ENCODE peak calls at places on chromosomes 6 and 20, in eight cellular contexts. F is AG08396; O is fibroblast of mammary gland; E is stimulated activated CD8-positive, alpha-beta memory T cell treated with anti-CD3 and anti-CD28 coated beads, Interleukin-4, amount 100 ng/mL, for 1 hour; G is OCI-LY7; B is activated CD8-positive, alpha-beta memory T cell treated with anti-CD3 and anti-CD28 coated beads for 24 hours; I is HL-60; Q is RWPE1. M is an unnamed sample.

GRCh38 chr6:14046476-14047068 is 71.0 kb upstream of the CD83 start:
- DNase-seq in F (peak), O (peak), E (no peak), G (peak), B (peak), I (no peak), Q (peak), M (peak)

GRCh38 chr6:137975058-137975940 is 108.2 kb downstream of the TNFAIP3 start:
- DNase-seq in F (no peak), O (peak), E (no peak), G (peak), B (no peak), I (peak), Q (peak), M (peak)

GRCh38 chr6:51265426-51265825 is 446.8 kb downstream of the TFAP2B start:
- DNase-seq in F (no peak), O (no peak), E (no peak), G (no peak), B (no peak), I (no peak), Q (no peak), M (peak)

GRCh38 chr6:43076093-43076927 is at the start of gene PTK7:
- DNase-seq in F (peak), O (peak), E (no peak), G (peak), B (peak), I (peak), Q (no peak), M (peak)

GRCh38 chr20:8074931-8075330 is 55.4 kb upstream of the TMX4 start:
- DNase-seq in F (no peak), O (peak), E (no peak), G (no peak), B (no peak), I (no peak), Q (no peak), M (no peak)

GRCh38 chr6:170063851-170064617 is 226.8 kb downstream of the DLL1 start:
- DNase-seq in F (no peak), O (no peak), E (no peak), G (no peak), B (no peak), I (no peak), Q (no peak), M (no peak)

GRCh38 chr6:40586369-40586768 is 795 bp downstream of the LRFN2 start:
- DNase-seq in F (no peak), O (no peak), E (no peak), G (no peak), B (no peak), I (no peak), Q (no peak), M (no peak)

GRCh38 chr20:14729390-14729789 is 392.0 kb upstream of the FLRT3 start:
- DNase-seq in F (no peak), O (no peak), E (no peak), G (no peak), B (no peak), I (no peak), Q (no peak), M (no peak)

GRCh38 chr6:107756661-107757060 is 67.5 kb downstream of the SCML4 start:
- DNase-seq in F (no peak), O (no peak), E (no peak), G (no peak), B (no peak), I (no peak), Q (no peak), M (no peak)

GRCh38 chr6:88302769-88303230 is 136.7 kb upstream of the CNR1 start:
- DNase-seq in F (no peak), O (peak), E (no peak), G (no peak), B (no peak), I (no peak), Q (no peak), M (no peak)

GRCh38 chr6:45677381-45677992 is 299.8 kb upstream of the SUPT3H start:
- DNase-seq in F (no peak), O (peak), E (no peak), G (peak), B (peak), I (no peak), Q (no peak), M (peak)

GRCh38 chr20:40991181-40991889 is 37.3 kb upstream of the TOP1 start:
- DNase-seq in F (no peak), O (no peak), E (no peak), G (peak), B (peak), I (peak), Q (no peak), M (peak)

GRCh38 chr20:44069203-44069931 is 117.6 kb downstream of the JPH2 start:
- DNase-seq in F (no peak), O (no peak), E (peak), G (no peak), B (peak), I (peak), Q (no peak), M (no peak)

GRCh38 chr6:26016326-26017275 is 54.0 kb downstream of the TRIM38 start:
- DNase-seq in F (no peak), O (peak), E (no peak), G (no peak), B (no peak), I (no peak), Q (no peak), M (no peak)

GRCh38 chr6:20266851-20267608 is 54.8 kb upstream of the MBOAT1 start:
- DNase-seq in F (no peak), O (no peak), E (no peak), G (no peak), B (no peak), I (no peak), Q (peak), M (peak)

M was measured in KBM-7.